ENCODE peak calls at places on chromosomes 4 and X, in five cellular contexts. Z is Ammon's horn, R is T-helper 2 cell, H is uterus, G is Daoy. U is an unnamed sample.

GRCh38 chrX:65723706-65724105 is 56.3 kb downstream of the MSN start:
- DNase-seq in G (no peak), H (no peak), Z (no peak), R (peak), U (no peak)

GRCh38 chr4:82851902-82852750 is 38.8 kb downstream of the SEC31A start:
- DNase-seq in H (no peak), G (peak), R (peak), Z (no peak), U (no peak)

GRCh38 chrX:40543661-40544328 is 37.0 kb upstream of the ATP6AP2 start:
- DNase-seq in Z (peak), H (no peak), R (no peak), G (peak), U (peak)

GRCh38 chr4:47209833-47210232 is 178.5 kb downstream of the GABRB1 start:
- DNase-seq in R (no peak), G (peak), H (no peak), Z (no peak), U (no peak)

GRCh38 chr4:121800638-121800960 is 524 bp upstream of the EXOSC9 start:
- DNase-seq in Z (no peak), G (no peak), H (no peak), R (no peak), U (peak)

GRCh38 chrX:130714665-130715064 is 188.3 kb downstream of the ENOX2 start:
- DNase-seq in H (no peak), Z (no peak), G (no peak), R (no peak), U (no peak)

GRCh38 chrX:43882294-43882681 is at the start of gene MAOB:
- DNase-seq in Z (peak), G (peak), H (peak), R (no peak), U (peak)

GRCh38 chr4:152106781-152107321 is 346.0 kb upstream of the GATB start:
- DNase-seq in G (no peak), R (no peak), Z (no peak), H (no peak), U (peak)

GRCh38 chrX:153463556-153463955 is 6.8 kb downstream of the HAUS7 start:
- DNase-seq in R (no peak), H (no peak), Z (no peak), G (no peak), U (no peak)